ENCODE peak calls at places on chromosomes 13 and 19, in five cellular contexts. E is tibial nerve, P is thoracic aorta, B is cardiac fibroblast, Y is prostate gland. R is an unnamed sample.
A peak's percentile ranks its signal among the peaks of the same experiment; 100 is the strongest.

GRCh38 chr13:106173891-106174610 is 361.4 kb downstream of the EFNB2 start:
- DNase-seq in E (no peak), P (no peak), B (no peak), Y (no peak), R (no peak)

GRCh38 chr13:109790951-109791605 is 4.7 kb upstream of the IRS2 start:
- DNase-seq in E (no peak), P (no peak), B (peak; percentile 59), Y (no peak), R (peak; percentile 60)

GRCh38 chr19:12840091-12841079 is 2.1 kb downstream of the MAST1 start:
- DNase-seq in E (no peak), P (no peak), B (peak; percentile 83), Y (peak; percentile 46), R (peak; percentile 80)

GRCh38 chr13:80276371-80277289 is 64.3 kb downstream of the SPRY2 start:
- DNase-seq in E (no peak), P (no peak), B (peak; percentile 67), Y (no peak), R (peak; percentile 75)

GRCh38 chr13:36297259-36297599 is 385 bp downstream of the CCDC169 start:
- DNase-seq in E (no peak), P (no peak), B (peak; percentile 55), Y (peak; percentile 39), R (peak; percentile 45)

GRCh38 chr13:51113186-51113881 is 2.3 kb upstream of the C13orf42 start:
- DNase-seq in E (no peak), P (no peak), B (no peak), Y (no peak), R (no peak)

GRCh38 chr13:62931901-62932883 is 1516.5 kb upstream of the PCDH20 start:
- DNase-seq in E (no peak), P (no peak), B (peak; percentile 9), Y (no peak), R (peak; percentile 13)

GRCh38 chr19:29771708-29772415 is 39.9 kb upstream of the CCNE1 start:
- DNase-seq in E (no peak), P (no peak), B (peak; percentile 57), Y (peak; percentile 22), R (peak; percentile 55)

GRCh38 chr13:65914707-65915106 is 1315.4 kb downstream of the PCDH9 start:
- DNase-seq in E (no peak), P (no peak), B (peak; percentile 89), Y (no peak), R (peak; percentile 68)

GRCh38 chr13:30616927-30617314 is 799 bp upstream of the USPL1 start:
- DNase-seq in E (peak; percentile 52), P (peak; percentile 14), B (peak; percentile 93), Y (peak; percentile 77), R (peak; percentile 96)

GRCh38 chr19:28905996-28906395 is 307.0 kb downstream of the UQCRFS1 start:
- DNase-seq in E (no peak), P (no peak), B (peak; percentile 84), Y (no peak), R (peak; percentile 6)

GRCh38 chr19:10431254-10431942 is 11.1 kb downstream of the PDE4A start:
- DNase-seq in E (no peak), P (no peak), B (peak; percentile 50), Y (no peak), R (no peak)

GRCh38 chr19:9875796-9876195 is 40.7 kb downstream of the PIN1 start:
- DNase-seq in E (no peak), P (no peak), B (no peak), Y (no peak), R (no peak)

GRCh38 chr13:113406321-113407102 is 42.6 kb upstream of the GRTP1 start:
- DNase-seq in E (peak; percentile 2), P (no peak), B (no peak), Y (no peak), R (no peak)

GRCh38 chr19:32287811-32288227 is 57.6 kb upstream of the ZNF507 start:
- DNase-seq in E (peak; percentile 63), P (peak; percentile 11), B (peak; percentile 86), Y (peak; percentile 43), R (peak; percentile 82)

GRCh38 chr19:54462713-54463530 is 656 bp downstream of the LENG9 start:
- DNase-seq in E (peak; percentile 35), P (no peak), B (peak; percentile 71), Y (peak; percentile 55), R (peak; percentile 70)

GRCh38 chr13:79675931-79676658 is 195.1 kb downstream of the NDFIP2 start:
- DNase-seq in E (no peak), P (no peak), B (no peak), Y (no peak), R (no peak)

GRCh38 chr19:12946092-12946845 is 607 bp downstream of the RAD23A start:
- DNase-seq in E (no peak), P (no peak), B (peak; percentile 83), Y (peak; percentile 50), R (peak; percentile 81)

GRCh38 chr19:39419003-39419402 is 6.5 kb downstream of the PLEKHG2 start:
- DNase-seq in E (no peak), P (no peak), B (no peak), Y (no peak), R (no peak)

GRCh38 chr13:110275931-110276552 is 30.9 kb downstream of the COL4A1 start:
- DNase-seq in E (peak; percentile 68), P (no peak), B (peak; percentile 64), Y (no peak), R (no peak)

DNA sequence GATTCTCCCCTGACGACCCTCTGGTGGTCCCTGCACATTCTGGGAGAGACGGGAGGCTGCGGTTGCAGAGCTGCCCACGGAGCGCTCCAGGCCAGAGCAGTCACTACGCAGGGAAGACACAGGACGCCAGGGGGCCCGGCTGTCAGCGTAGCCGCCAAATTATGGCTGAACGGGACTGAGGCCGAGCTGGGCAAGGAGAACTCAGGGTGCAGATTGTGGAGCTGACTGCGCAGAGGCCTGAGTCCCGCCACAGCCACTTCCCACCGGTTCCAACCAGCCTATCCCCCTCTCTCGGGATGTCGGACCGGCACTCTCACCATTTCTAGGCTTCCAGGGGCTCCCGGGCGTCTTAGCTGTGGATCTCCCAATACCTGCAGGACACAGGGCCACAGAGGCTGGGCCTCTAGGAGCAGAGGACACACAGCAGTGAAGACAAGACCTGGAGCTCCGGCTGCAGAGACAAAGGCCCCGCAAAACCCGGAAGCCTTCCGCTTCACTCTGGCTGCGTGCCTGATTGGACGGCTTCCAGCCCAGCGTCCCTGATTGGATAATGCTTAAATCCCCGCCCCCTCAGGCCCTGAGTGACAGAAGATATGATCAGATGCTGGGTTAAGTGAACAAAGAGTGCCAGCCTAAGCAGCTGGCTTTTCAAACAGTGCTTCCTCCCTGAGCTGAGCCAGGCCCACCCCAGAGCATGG is at the start of gene ZNF737:
- DNase-seq in E (peak; percentile 95), P (peak; percentile 88), B (peak; percentile 98), Y (peak; percentile 95), R (peak; percentile 97)
- TF ChIP-seq CTCF in E (peak; percentile 24), P (peak; percentile 55), B (peak; percentile 63), Y (no peak), R (peak; percentile 36)

GRCh38 chr19:48552406-48553322 is 692 bp downstream of the SULT2B1 start:
- DNase-seq in E (no peak), P (no peak), B (no peak), Y (no peak), R (no peak)
- H3K4me3 ChIP-seq in E (no peak overlapping the region), P (no peak overlapping the region), B (no peak overlapping the region), Y (peak overlapping the region; percentile 48), R (no peak overlapping the region)

GRCh38 chr13:49569993-49570689 is 15.2 kb downstream of the RCBTB1 start:
- DNase-seq in E (no peak), P (no peak), B (no peak), Y (no peak), R (no peak)

GRCh38 chr13:49563513-49563912 is 21.8 kb downstream of the RCBTB1 start:
- DNase-seq in E (no peak), P (no peak), B (peak; percentile 43), Y (no peak), R (peak; percentile 51)

GRCh38 chr13:49571299-49572240 is 13.8 kb downstream of the RCBTB1 start:
- DNase-seq in E (no peak), P (no peak), B (no peak), Y (no peak), R (no peak)

DNA sequence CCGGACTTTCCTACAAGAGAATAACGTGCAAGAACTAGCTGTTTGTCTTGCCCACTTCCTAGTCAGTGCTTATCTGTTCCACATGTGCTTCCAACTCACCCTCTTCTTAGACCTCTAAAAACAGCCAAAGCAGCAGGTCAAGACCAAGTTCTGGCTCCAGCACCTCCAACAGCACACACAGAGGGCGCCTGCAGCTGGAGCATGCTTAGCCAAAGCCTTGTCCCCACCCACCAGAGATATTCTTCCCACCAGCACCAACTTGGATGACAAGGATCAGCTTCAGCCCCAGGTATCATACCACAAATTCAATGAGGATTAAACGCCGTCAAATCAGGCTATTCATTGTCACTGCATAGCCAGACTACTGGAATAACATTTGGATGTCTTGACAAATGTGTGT is 17.9 kb downstream of the RCBTB1 start:
- DNase-seq in E (no peak), P (no peak), B (no peak), Y (no peak), R (no peak)
- TF ChIP-seq CTCF in E (no peak), P (no peak), B (no peak), Y (no peak), R (no peak)

DNA sequence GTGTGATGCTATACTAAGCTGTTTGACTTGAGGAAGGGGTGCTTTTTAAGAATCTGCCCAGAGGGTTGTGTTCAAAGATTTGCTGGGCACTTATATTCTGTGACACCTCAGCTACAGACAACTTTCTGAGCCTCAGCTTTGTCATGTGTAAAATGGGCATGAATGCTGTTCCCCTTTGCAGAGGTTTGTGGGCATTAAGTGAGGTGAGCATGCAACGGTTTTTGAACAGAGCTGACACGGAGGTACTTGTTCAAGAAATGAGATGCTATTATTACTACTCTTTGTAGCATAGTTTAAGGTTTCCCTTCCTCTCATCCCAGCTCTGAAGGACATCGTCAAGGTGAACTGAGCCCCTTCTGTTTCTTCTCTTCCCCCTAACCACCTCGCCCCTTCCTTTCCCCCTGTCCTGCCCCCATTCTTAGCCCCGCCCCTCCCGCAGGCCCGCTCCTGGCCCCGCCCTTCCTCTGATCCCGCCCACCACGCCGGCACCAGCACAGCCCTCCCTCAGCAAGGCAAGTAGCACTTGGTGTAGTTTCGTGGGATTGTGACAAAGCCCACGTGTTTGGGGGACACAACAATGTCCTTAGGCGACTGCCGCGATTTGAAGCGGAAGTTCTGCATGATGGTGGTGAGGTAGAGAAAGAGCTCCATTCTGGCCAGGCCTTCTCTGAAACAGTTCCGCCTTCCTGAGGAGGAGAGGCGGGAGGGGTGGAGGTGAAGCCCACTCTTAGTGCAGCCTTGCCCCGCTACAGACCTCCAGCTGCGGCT is 26.1 kb upstream of the CYP2A7 start:
- DNase-seq in E (no peak), P (no peak), B (no peak), Y (no peak), R (no peak)
- H3K4me3 ChIP-seq in E (no peak overlapping the region), P (peak overlapping the region; percentile 52), B (no peak overlapping the region), Y (no peak overlapping the region), R (no peak overlapping the region)